ENCODE peak calls at places on chromosomes 3 and 15, in four cellular contexts. N, S, A and O are unnamed samples.

GRCh38 chr15:71231678-71232224 is 116.5 kb downstream of the THSD4 start:
- DNase-seq in N (no peak), S (no peak), A (no peak), O (no peak)

GRCh38 chr3:158443632-158444031 is 127.4 kb upstream of the MLF1 start:
- DNase-seq in N (no peak), S (no peak), A (no peak), O (no peak)

GRCh38 chr15:78739996-78740903 is 71.0 kb downstream of the ADAMTS7 start:
- DNase-seq in N (peak; percentile 88), S (peak; percentile 39), A (peak; percentile 51), O (peak; percentile 86)

GRCh38 chr3:63960048-63960711 is 48.0 kb upstream of the SCAANT1 start:
- DNase-seq in N (peak; percentile 61), S (peak; percentile 62), A (peak; percentile 71), O (no peak)

GRCh38 chr3:115517457-115518050 is 105.8 kb upstream of the GAP43 start:
- DNase-seq in N (no peak), S (no peak), A (peak; percentile 8), O (no peak)

GRCh38 chr3:86982883-86983282 is 8.1 kb downstream of the VGLL3 start:
- DNase-seq in N (no peak), S (no peak), A (no peak), O (no peak)

GRCh38 chr15:94327356-94327936 is 96.1 kb downstream of the MCTP2 start:
- DNase-seq in N (peak; percentile 19), S (peak; percentile 40), A (peak; percentile 21), O (peak; percentile 45)

GRCh38 chr3:126179825-126180476 is 435 bp downstream of the ALDH1L1 start:
- DNase-seq in N (no peak), S (no peak), A (no peak), O (peak; percentile 57)

GRCh38 chr15:68652141-68652540 is 73.3 kb downstream of the CORO2B start:
- DNase-seq in N (no peak), S (no peak), A (no peak), O (no peak)

GRCh38 chr3:84961492-84962255 is 2.9 kb downstream of the CADM2 start:
- DNase-seq in N (peak; percentile 40), S (no peak), A (no peak), O (no peak)

GRCh38 chr15:78209646-78210348 is 24.6 kb downstream of the ACSBG1 start:
- DNase-seq in N (no peak), S (no peak), A (no peak), O (no peak)

GRCh38 chr15:68578960-68579935 is at the start of gene CORO2B:
- DNase-seq in N (peak; percentile 74), S (no peak), A (peak; percentile 19), O (peak; percentile 59)

GRCh38 chr15:69976366-69976994 is 121.2 kb downstream of the TLE3 start:
- DNase-seq in N (no peak), S (peak; percentile 28), A (peak; percentile 35), O (peak; percentile 72)

GRCh38 chr3:55555866-55556621 is 68.9 kb upstream of the WNT5A start:
- DNase-seq in N (no peak), S (no peak), A (no peak), O (peak; percentile 25)

GRCh38 chr15:99986297-99987118 is 253.3 kb upstream of the LYSMD4 start:
- DNase-seq in N (no peak), S (no peak), A (no peak), O (no peak)

GRCh38 chr3:138197058-138197457 is 10.0 kb downstream of the ARMC8 start:
- DNase-seq in N (no peak), S (peak; percentile 56), A (peak; percentile 21), O (peak; percentile 67)

GRCh38 chr3:112074616-112075497 is 11.3 kb upstream of the C3orf52 start:
- DNase-seq in N (no peak), S (peak; percentile 96), A (peak; percentile 100), O (peak; percentile 21)

GRCh38 chr15:41022487-41023090 is 69.3 kb downstream of the CHAC1 start:
- DNase-seq in N (peak; percentile 58), S (peak; percentile 43), A (peak; percentile 16), O (peak; percentile 56)

GRCh38 chr3:133474251-133474801 is 74.5 kb downstream of the BFSP2 start:
- DNase-seq in N (no peak), S (no peak), A (no peak), O (peak; percentile 56)

GRCh38 chr3:188090626-188091309 is 63.2 kb upstream of the LPP start:
- DNase-seq in N (no peak), S (no peak), A (no peak), O (no peak)

GRCh38 chr3:46930945-46931403 is 45.6 kb downstream of the CCDC12 start:
- DNase-seq in N (no peak), S (no peak), A (no peak), O (no peak)

GRCh38 chr15:94844533-94845390 is 613.4 kb downstream of the MCTP2 start:
- DNase-seq in N (peak; percentile 43), S (peak; percentile 33), A (no peak), O (peak; percentile 59)

GRCh38 chr3:13526626-13526949 is 22.3 kb upstream of the FBLN2 start:
- DNase-seq in N (no peak), S (no peak), A (no peak), O (no peak)

GRCh38 chr3:119380697-119381096 is 82.7 kb downstream of the TMEM39A start:
- DNase-seq in N (peak; percentile 33), S (no peak), A (no peak), O (no peak)

GRCh38 chr15:80272987-80273386 is 21.0 kb upstream of the CTXND1 start:
- DNase-seq in N (no peak), S (no peak), A (no peak), O (no peak)

GRCh38 chr15:57549935-57550334 is 41.8 kb upstream of the MYZAP start:
- DNase-seq in N (no peak), S (no peak), A (no peak), O (no peak)

GRCh38 chr15:29736745-29737023 is 85.6 kb downstream of the TJP1 start:
- DNase-seq in N (no peak), S (peak; percentile 29), A (peak; percentile 87), O (no peak)

GRCh38 chr15:96889734-96890480 is 559.4 kb downstream of the NR2F2 start:
- DNase-seq in N (no peak), S (no peak), A (no peak), O (no peak)

GRCh38 chr15:71448688-71449114 is 333.4 kb downstream of the THSD4 start:
- DNase-seq in N (peak; percentile 54), S (peak; percentile 70), A (peak; percentile 73), O (peak; percentile 74)

GRCh38 chr15:60006203-60006782 is 2.2 kb downstream of the FOXB1 start:
- DNase-seq in N (no peak), S (no peak), A (peak; percentile 36), O (peak; percentile 39)

GRCh38 chr15:60004846-60005351 is 788 bp downstream of the FOXB1 start:
- DNase-seq in N (no peak), S (no peak), A (no peak), O (peak; percentile 23)

GRCh38 chr15:60009124-60009523 is 5.0 kb downstream of the FOXB1 start:
- DNase-seq in N (no peak), S (no peak), A (no peak), O (no peak)

GRCh38 chr15:60005352-60006202 is 1.5 kb downstream of the FOXB1 start:
- DNase-seq in N (no peak), S (no peak), A (no peak), O (no peak)

DNA sequence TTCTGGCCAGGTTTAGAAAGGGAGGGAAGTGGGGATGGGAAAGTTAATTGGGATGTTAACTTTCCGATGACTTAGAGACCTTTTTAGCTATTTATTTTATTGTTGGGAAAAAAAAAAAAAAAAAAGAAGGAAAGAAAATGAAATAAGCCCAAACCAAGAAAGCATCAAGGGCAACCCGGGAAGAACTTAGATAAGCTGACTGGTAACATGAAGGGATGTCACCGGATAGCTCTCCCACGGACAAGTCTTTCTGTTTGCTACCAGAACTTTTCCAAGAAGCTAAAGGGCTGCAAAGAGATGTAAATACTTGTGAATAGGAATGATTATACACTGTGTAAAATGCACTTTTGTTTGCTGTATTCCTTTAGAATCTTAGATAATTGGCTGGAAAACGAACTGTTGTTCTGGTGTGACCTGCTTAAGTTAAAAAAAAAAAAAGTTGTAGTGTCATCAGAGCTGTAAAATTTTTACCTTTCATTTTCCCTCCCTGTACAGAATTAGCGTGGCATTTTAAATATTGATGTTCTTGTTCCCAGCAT is 2.8 kb downstream of the FOXB1 start:
- DNase-seq in N (no peak), S (no peak), A (no peak), O (no peak)
- H3K27me3 ChIP-seq in N (peaks cover 98% of the 10 kb centered on the region), S (peaks cover 91% of the 10 kb centered on the region), A (peaks cover 80% of the 10 kb centered on the region), O (peaks cover 100% of the 10 kb centered on the region)

GRCh38 chr15:87527875-87528274 is 728.7 kb downstream of the NTRK3 start:
- DNase-seq in N (no peak), S (no peak), A (no peak), O (no peak)

GRCh38 chr15:87522997-87523396 is 733.5 kb downstream of the NTRK3 start:
- DNase-seq in N (no peak), S (no peak), A (peak; percentile 13), O (no peak)

GRCh38 chr15:87527416-87527815 is 729.1 kb downstream of the NTRK3 start:
- DNase-seq in N (no peak), S (no peak), A (peak; percentile 76), O (no peak)

GRCh38 chr15:87528873-87529272 is 727.7 kb downstream of the NTRK3 start:
- DNase-seq in N (no peak), S (no peak), A (no peak), O (no peak)
- TF ChIP-seq CTCF in N (no peak), S (no peak), A (no peak), O (no peak)

DNA sequence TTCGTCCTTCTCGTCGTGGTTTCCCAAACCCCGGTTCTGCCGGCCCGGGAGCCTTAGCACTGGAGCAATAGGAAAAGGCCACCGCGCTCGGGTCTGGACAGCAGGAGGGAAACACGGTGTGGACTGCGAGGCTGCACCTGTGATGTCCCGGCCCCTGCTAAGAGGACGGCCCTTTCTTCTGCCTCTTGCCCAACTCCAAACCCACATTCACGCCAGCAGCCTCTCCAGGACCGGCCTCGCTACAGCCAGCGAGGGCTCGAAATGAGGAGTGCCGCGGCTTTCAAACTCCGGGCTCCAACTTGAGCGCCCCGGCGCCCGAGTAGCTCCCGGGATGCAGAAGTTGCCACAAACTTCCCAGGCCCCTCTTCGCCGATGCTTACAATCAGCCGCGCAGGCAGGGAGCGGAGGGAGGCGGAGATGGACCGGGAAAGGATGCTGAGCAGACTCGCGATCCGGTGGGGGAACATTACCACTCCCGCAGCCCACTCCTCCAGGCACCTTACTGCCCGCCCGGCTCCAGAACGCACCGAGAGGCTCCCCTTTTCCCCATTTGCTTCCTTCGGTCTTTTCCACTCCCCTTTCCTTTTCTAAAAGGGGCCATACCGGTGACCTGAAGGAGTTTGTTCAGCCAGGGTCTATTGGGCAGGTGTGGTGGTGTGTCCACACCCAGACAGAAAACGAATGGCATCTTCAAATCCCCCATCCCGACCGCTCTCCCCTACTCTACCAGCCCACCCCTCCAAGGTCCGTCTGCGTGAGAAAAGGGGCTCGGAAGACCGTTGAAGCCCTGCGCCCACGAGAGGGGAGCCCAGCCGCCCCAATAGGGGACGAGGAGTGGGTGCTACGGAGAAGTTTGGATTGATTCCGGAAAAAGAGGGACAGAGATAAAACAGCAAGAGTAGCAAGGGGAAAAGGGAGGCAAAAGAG is 18.8 kb upstream of the SATB1 start:
- DNase-seq in N (no peak), S (no peak), A (no peak), O (peak; percentile 50)
- H3K27me3 ChIP-seq in N (peaks cover 41% of the 10 kb centered on the region), S (peaks cover 23% of the 10 kb centered on the region), A (peaks cover 42% of the 10 kb centered on the region), O (peaks cover 60% of the 10 kb centered on the region)

DNA sequence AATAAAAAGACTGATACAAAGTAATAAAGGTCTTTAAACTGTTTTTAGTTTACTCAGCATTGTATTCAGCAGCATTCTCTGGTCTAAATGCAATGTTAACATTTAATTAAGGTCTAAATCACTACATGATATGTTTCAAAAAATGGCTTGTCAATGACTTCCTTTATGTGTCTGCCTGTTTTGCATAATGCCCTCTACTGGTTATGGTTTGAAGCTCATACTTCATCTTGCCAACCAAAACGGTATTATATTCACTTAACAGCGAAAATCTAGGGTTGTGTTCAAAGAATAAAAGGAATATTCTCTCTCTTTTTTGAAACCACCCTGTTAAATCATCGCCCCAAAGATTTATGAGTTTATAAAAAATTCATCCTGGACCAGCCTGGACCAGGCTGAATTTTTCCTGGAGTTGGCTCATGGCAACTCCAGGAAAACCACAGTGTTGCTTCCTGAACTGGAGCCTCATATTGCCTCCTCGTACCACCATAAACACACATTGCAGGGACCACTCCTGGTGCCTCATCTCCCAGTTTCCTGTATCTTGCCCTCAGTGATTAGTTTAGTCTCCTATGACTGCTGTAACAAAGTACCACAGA is 6.7 kb upstream of the NCEH1 start:
- DNase-seq in N (no peak), S (no peak), A (no peak), O (no peak)
- TF ChIP-seq CTCF in N (peak; percentile 56), S (peak; percentile 40), A (peak; percentile 37), O (peak; percentile 35)